ENCODE peak calls at places on chromosomes 7 and 10, in eight cellular contexts. R is Kasumi-1; S is activated CD4-positive, alpha-beta T cell treated with anti-CD3 and anti-CD28 coated beads, Interleukin-2, amount 50 U/mL, for 24 hours; Y is B cell; U is NCI-H524 treated with DMSO at 0.1 percent for 48 hours; K is hippocampal formation; J is stimulated activated CD4-positive, alpha-beta T cell treated with anti-CD3 and anti-CD28 coated beads, TNF-alpha, amount 100 ng/mL, for 24 hours; A is NCI-H510A. C is an unnamed sample.

GRCh38 chr10:106571216-106571954 is 593.1 kb downstream of the SORCS1 start:
- DNase-seq in R (peak), S (no peak), Y (no peak), U (no peak), K (peak), J (no peak), A (no peak), C (no peak)

GRCh38 chr7:117020605-117021002 is 67.3 kb downstream of the ST7 start:
- DNase-seq in R (no peak), S (no peak), Y (no peak), U (peak), K (no peak), J (no peak), A (no peak), C (no peak)

GRCh38 chr7:145644426-145645154 is 472.0 kb upstream of the CNTNAP2 start:
- DNase-seq in R (no peak), S (no peak), Y (no peak), U (no peak), K (no peak), J (no peak), A (no peak), C (no peak)

GRCh38 chr10:102413053-102413705 is 5.4 kb downstream of the PSD start:
- DNase-seq in R (no peak), S (no peak), Y (peak), U (no peak), K (no peak), J (no peak), A (peak), C (no peak)

GRCh38 chr10:29243061-29243460 is 45.8 kb upstream of the LYZL1 start:
- DNase-seq in R (no peak), S (no peak), Y (no peak), U (no peak), K (no peak), J (no peak), A (no peak), C (no peak)

GRCh38 chr7:76133839-76134238 is 67.9 kb upstream of the SRRM3 start:
- DNase-seq in R (peak), S (no peak), Y (no peak), U (no peak), K (no peak), J (no peak), A (no peak), C (no peak)

GRCh38 chr7:54080525-54080924 is 461.6 kb upstream of the VSTM2A start:
- DNase-seq in R (no peak), S (no peak), Y (no peak), U (no peak), K (no peak), J (no peak), A (no peak), C (no peak)

GRCh38 chr10:77486511-77486910 is 151.1 kb downstream of the KCNMA1 start:
- DNase-seq in R (no peak), S (no peak), Y (no peak), U (no peak), K (no peak), J (no peak), A (no peak), C (no peak)

GRCh38 chr7:82362129-82362528 is 81.4 kb downstream of the CACNA2D1 start:
- DNase-seq in R (no peak), S (no peak), Y (no peak), U (no peak), K (no peak), J (no peak), A (no peak), C (no peak)

GRCh38 chr10:63919576-63920279 is 398.5 kb downstream of the REEP3 start:
- DNase-seq in R (peak), S (no peak), Y (no peak), U (peak), K (no peak), J (no peak), A (no peak), C (no peak)

GRCh38 chr10:7872041-7872442 is 53.7 kb downstream of the TAF3 start:
- DNase-seq in R (peak), S (peak), Y (no peak), U (no peak), K (no peak), J (no peak), A (no peak), C (no peak)

GRCh38 chr7:38822556-38822955 is 86.4 kb downstream of the VPS41 start:
- DNase-seq in R (no peak), S (no peak), Y (no peak), U (no peak), K (no peak), J (no peak), A (no peak), C (no peak)

GRCh38 chr10:3433988-3434387 is 261.4 kb upstream of the PITRM1 start:
- DNase-seq in R (no peak), S (no peak), Y (no peak), U (no peak), K (no peak), J (no peak), A (no peak), C (no peak)

GRCh38 chr10:15585303-15585715 is 134.4 kb downstream of the ITGA8 start:
- DNase-seq in R (peak), S (peak), Y (no peak), U (no peak), K (peak), J (no peak), A (no peak), C (peak)

GRCh38 chr7:22827563-22827962 is 4.9 kb upstream of the TOMM7 start:
- DNase-seq in R (no peak), S (no peak), Y (no peak), U (no peak), K (no peak), J (no peak), A (no peak), C (no peak)

GRCh38 chr7:12467837-12468236 is 64.2 kb upstream of the VWDE start:
- DNase-seq in R (no peak), S (no peak), Y (no peak), U (no peak), K (no peak), J (no peak), A (no peak), C (no peak)

GRCh38 chr7:84701524-84702306 is 485.1 kb downstream of the SEMA3D start:
- DNase-seq in R (no peak), S (no peak), Y (no peak), U (no peak), K (no peak), J (no peak), A (no peak), C (no peak)

GRCh38 chr10:16820018-16820417 is 2.8 kb upstream of the RSU1 start:
- DNase-seq in R (no peak), S (no peak), Y (no peak), U (no peak), K (no peak), J (no peak), A (no peak), C (no peak)

GRCh38 chr10:69731184-69731583 is 70.5 kb upstream of the COL13A1 start:
- DNase-seq in R (no peak), S (no peak), Y (no peak), U (no peak), K (no peak), J (no peak), A (no peak), C (no peak)

GRCh38 chr10:13420532-13421307 is 72.6 kb upstream of the SEPHS1 start:
- DNase-seq in R (no peak), S (no peak), Y (no peak), U (no peak), K (no peak), J (no peak), A (no peak), C (no peak)

GRCh38 chr7:32536585-32536984 is 41.3 kb downstream of the AVL9 start:
- DNase-seq in R (no peak), S (no peak), Y (no peak), U (no peak), K (no peak), J (no peak), A (no peak), C (no peak)

GRCh38 chr10:57786850-57787750 is 480.6 kb downstream of the IPMK start:
- DNase-seq in R (no peak), S (no peak), Y (no peak), U (no peak), K (no peak), J (no peak), A (no peak), C (no peak)

GRCh38 chr10:43231523-43232078 is 35.3 kb downstream of the RASGEF1A start:
- DNase-seq in R (peak), S (no peak), Y (peak), U (no peak), K (no peak), J (no peak), A (no peak), C (peak)

GRCh38 chr10:76769161-76769560 is 868.4 kb downstream of the KCNMA1 start:
- DNase-seq in R (no peak), S (no peak), Y (no peak), U (no peak), K (no peak), J (no peak), A (no peak), C (no peak)

GRCh38 chr10:125146791-125147604 is 13.4 kb downstream of the CTBP2 start:
- DNase-seq in R (no peak), S (no peak), Y (no peak), U (no peak), K (no peak), J (no peak), A (peak), C (no peak)

GRCh38 chr10:132724436-132724835 is 61.5 kb downstream of the NKX6-2 start:
- DNase-seq in R (no peak), S (no peak), Y (no peak), U (no peak), K (no peak), J (no peak), A (no peak), C (no peak)